ENCODE peak calls at places on chromosomes 7 and 10, in four cellular contexts. T is Peyer's patch; M is mesenchymal stem cell; K is CD4-positive, alpha-beta memory T cell. E is an unnamed sample. For H3K4me1, the result is how much of the 10 kb centered on the place peaks cover.

GRCh38 chr7:129567377-129567776 is 44.1 kb upstream of the NRF1 start:
- DNase-seq in T (no peak), M (no peak), K (no peak), E (no peak)

GRCh38 chr7:151244156-151244870 is 4.2 kb downstream of the SMARCD3 start:
- DNase-seq in T (peak), M (peak), K (peak), E (peak)

GRCh38 chr10:110765513-110766375 is 106.0 kb upstream of the PDCD4 start:
- DNase-seq in T (no peak), M (peak), K (no peak), E (no peak)

GRCh38 chr10:91758303-91759146 is 39.7 kb upstream of the TNKS2 start:
- DNase-seq in T (no peak), M (peak), K (peak), E (no peak)

GRCh38 chr7:70693690-70694356 is 438.1 kb upstream of the GALNT17 start:
- DNase-seq in T (peak), M (peak), K (peak), E (no peak)

GRCh38 chr10:127315888-127316287 is 119.5 kb upstream of the INSYN2A start:
- DNase-seq in T (no peak), M (no peak), K (no peak), E (no peak)

GRCh38 chr7:1974714-1975113 is 258.0 kb downstream of the MAD1L1 start:
- DNase-seq in T (no peak), M (no peak), K (no peak), E (no peak)

GRCh38 chr10:1526427-1527055 is 210.8 kb downstream of the ADARB2 start:
- DNase-seq in T (peak), M (no peak), K (no peak), E (no peak)

GRCh38 chr10:110827872-110828271 is 43.9 kb upstream of the PDCD4 start:
- DNase-seq in T (no peak), M (no peak), K (no peak), E (no peak)

GRCh38 chr7:143240323-143241168 is 18.7 kb downstream of the TAS2R40 start:
- DNase-seq in T (peak), M (peak), K (peak), E (peak)

GRCh38 chr7:71739520-71740195 is 607.7 kb downstream of the GALNT17 start:
- DNase-seq in T (no peak), M (no peak), K (no peak), E (no peak)

GRCh38 chr7:139721844-139722243 is 56.0 kb downstream of the HIPK2 start:
- DNase-seq in T (no peak), M (peak), K (no peak), E (no peak)
- H3K4me1 ChIP-seq in T (under half), M (under half), K (under half), E (under half)

DNA sequence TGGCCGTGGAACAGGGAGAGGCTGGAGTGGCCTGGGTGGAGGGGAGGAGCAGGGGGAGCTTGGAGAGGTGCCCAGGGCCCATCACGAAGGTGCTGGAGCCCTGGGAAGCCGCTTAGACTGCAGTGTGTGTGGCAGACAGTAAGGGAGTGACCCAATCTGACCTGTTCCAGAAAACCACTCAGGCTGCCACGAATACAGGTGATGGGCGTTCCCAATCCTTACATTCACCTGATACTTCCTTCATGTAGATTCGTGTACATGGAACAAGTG is 161.7 kb downstream of the SVIL start:
- DNase-seq in T (no peak), M (no peak), K (no peak), E (no peak)
- H3K4me1 ChIP-seq in T (under half), M (under half), K (under half), E (under half)

GRCh38 chr10:8332730-8333111 is 278.2 kb downstream of the GATA3 start:
- DNase-seq in T (no peak), M (no peak), K (no peak), E (no peak)

GRCh38 chr10:8337332-8337651 is 282.8 kb downstream of the GATA3 start:
- DNase-seq in T (no peak), M (no peak), K (no peak), E (no peak)

GRCh38 chr10:8336629-8337331 is 282.3 kb downstream of the GATA3 start:
- DNase-seq in T (no peak), M (no peak), K (no peak), E (no peak)

GRCh38 chr10:8331896-8332729 is 277.6 kb downstream of the GATA3 start:
- DNase-seq in T (peak), M (peak), K (peak), E (peak)

DNA sequence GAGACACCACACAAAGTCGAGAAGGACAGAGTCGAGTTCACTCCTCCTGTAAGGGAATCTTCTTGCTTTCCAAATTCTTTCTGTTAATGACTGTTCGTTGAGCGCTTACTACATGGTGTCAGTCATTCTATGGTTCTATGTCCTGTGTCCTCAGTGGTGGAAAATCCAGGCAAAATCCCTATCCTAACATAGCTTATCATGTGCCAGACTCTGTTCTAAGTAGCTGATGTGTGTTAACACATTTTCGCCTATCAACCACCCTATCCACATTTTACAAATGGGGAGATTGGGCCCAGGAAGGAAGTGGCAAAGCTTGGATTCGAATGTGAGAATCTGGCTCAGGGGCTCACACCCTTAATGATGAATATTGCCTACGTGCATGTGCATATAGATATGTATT is 280.1 kb downstream of the GATA3 start:
- DNase-seq in T (no peak), M (no peak), K (no peak), E (no peak)
- H3K4me1 ChIP-seq in T (under half), M (under half), K (under half), E (under half)

DNA sequence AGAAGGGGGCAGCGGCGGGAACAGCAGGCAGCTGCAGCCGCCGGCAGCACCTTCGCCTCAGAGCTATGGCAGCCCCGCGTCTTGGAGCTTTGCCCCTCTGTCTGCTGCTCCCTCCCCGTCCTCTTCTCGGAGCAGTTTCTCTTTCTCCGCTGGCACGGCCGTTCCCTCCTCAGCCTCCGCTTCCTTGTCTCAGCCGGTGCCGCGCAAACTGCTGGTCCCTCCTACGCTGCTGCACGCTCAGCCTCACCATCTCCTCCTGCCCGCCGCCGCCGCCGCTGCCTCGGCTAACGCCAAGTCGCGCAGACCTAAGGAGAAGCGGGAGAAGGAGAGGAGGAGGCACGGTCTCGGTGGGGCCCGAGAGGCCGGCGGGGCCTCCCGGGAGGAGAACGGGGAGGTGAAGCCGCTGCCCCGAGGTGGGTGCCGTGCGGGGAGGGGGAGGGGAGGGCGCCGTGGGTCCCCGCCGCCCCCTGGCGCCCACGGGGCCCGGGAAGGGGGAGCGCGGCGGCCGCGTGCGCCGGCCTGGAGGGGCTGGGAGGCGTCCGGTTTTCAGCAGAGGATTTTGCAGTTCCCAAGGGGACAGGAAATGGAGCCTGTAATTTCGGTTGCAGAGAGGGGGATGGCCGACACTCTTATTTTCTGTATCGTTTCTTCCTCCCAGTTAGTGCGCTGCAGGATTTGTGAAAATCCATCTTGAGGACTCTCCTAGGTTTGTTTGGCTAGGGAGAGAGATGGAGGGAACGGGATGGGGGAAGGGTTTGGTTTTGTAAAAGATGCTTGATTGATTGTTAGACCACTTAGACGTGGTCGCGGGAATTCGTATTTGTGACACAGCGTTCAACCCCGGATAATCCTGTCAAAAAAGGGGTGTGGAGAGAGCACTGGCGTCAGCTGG is 630 bp downstream of the RSBN1L start:
- DNase-seq in T (peak), M (peak), K (no peak), E (no peak)
- H3K4me1 ChIP-seq in T (under half), M (under half), K (half or more), E (half or more)

DNA sequence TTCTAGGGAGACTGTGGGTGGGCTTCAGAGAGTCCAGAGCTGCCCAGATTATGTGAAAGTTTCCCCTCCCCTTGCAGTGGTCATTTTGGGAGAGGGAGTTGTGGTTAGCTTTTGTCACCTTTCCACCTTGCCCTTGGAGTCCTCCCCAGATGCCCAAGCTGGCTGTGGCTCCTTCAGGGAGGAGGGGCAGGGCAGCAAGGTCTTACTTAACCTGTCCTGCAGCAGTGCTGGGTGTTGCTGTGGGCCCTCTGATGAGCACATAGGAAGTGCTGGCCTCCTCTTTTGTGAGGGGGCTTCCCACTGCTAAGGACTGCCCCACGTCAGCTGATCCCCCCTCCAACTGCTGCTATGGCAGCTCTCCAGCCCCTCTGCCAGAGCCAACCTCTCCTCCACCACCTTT is 17.6 kb upstream of the AQP1 start:
- DNase-seq in T (no peak), M (no peak), K (no peak), E (no peak)
- H3K4me1 ChIP-seq in T (under half), M (half or more), K (under half), E (under half)

GRCh38 chr7:55081067-55081853 is 62.4 kb downstream of the EGFR start:
- DNase-seq in T (no peak), M (no peak), K (no peak), E (no peak)

GRCh38 chr7:55083206-55083605 is 64.4 kb downstream of the EGFR start:
- DNase-seq in T (no peak), M (peak), K (no peak), E (no peak)

GRCh38 chr7:55084307-55084706 is 65.5 kb downstream of the EGFR start:
- DNase-seq in T (no peak), M (no peak), K (no peak), E (no peak)

GRCh38 chr7:55080000-55080629 is 61.3 kb downstream of the EGFR start:
- DNase-seq in T (no peak), M (no peak), K (no peak), E (no peak)

DNA sequence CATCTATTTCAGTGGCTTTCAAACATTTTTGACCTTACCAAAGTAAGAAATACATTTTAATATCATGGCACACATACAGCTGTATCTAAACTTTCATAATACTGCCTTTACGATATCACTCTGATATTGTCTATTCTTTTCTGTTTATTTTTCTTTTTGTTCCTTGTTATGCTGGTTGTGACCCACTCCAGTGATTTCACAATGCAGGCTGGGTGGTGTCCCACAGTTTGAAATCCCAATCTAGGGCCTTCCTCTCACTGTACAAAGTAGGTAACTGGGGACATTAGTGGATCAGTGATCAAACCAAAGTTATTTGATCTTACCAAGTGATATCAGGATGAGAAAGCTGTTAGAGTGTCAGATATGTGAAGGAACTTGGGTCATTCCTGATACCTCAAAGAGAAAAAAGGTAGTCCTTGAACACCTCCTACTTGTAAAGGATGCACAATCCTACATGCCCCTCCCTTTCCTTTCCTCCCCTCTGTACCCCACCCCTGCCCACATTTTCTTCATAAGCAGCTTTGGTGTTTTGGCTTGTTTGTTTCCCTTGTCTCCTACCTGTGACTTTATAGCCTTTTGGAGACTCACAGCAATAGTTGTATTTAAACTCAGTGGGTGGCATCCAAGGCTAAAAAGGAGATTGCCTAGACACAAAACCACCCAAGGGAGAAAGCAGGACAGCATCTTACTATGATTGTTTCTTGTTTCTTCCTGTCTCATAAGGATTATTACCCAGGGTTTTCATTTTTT is 63.2 kb downstream of the EGFR start:
- DNase-seq in T (no peak), M (no peak), K (no peak), E (no peak)
- H3K4me1 ChIP-seq in T (under half), M (under half), K (under half), E (under half)

GRCh38 chr7:106866298-106867281 is 1.5 kb downstream of the PIK3CG start:
- DNase-seq in T (peak), M (no peak), K (no peak), E (peak)
- H3K4me1 ChIP-seq in T (under half), M (under half), K (half or more), E (half or more)

GRCh38 chr7:137684316-137684715 is 162.5 kb downstream of the DGKI start:
- DNase-seq in T (no peak), M (no peak), K (no peak), E (no peak)

GRCh38 chr7:137682596-137682995 is 164.2 kb downstream of the DGKI start:
- DNase-seq in T (no peak), M (no peak), K (no peak), E (no peak)

GRCh38 chr7:137687556-137688280 is 159.1 kb downstream of the DGKI start:
- DNase-seq in T (no peak), M (no peak), K (no peak), E (no peak)

GRCh38 chr7:137684776-137685175 is 162.0 kb downstream of the DGKI start:
- DNase-seq in T (no peak), M (no peak), K (no peak), E (no peak)

GRCh38 chr7:137685439-137686164 is 161.2 kb downstream of the DGKI start:
- DNase-seq in T (no peak), M (no peak), K (no peak), E (no peak)
- H3K4me1 ChIP-seq in T (under half), M (under half), K (under half), E (under half)

E was measured in CD4-positive, CD25-positive, alpha-beta regulatory T cell.